ENCODE peak calls at places on chromosome X, in eight cellular contexts. One of them, this sample, is unnamed.

GRCh38 chrX:41381685-41382084 is 47.7 kb downstream of the DDX3X start:
- DNase-seq in heart left ventricle: no peak
- DNase-seq in right lobe of liver: peak
- DNase-seq in suprapubic skin: no peak
- DNase-seq in breast epithelium: no peak
- DNase-seq in IMR-90: peak
- DNase-seq in lower leg skin: peak
- DNase-seq in GM12891: no peak
- DNase-seq in this sample: peak

GRCh38 chrX:153226344-153227190 is 47.5 kb downstream of the MAGEA1 start:
- DNase-seq in right lobe of liver: no peak
- DNase-seq in GM12891: no peak
- DNase-seq in IMR-90: peak
- DNase-seq in suprapubic skin: no peak
- DNase-seq in breast epithelium: no peak
- DNase-seq in heart left ventricle: no peak
- DNase-seq in lower leg skin: no peak
- DNase-seq in this sample: peak

GRCh38 chrX:65451663-65452062 is 82.9 kb downstream of the LAS1L start:
- DNase-seq in IMR-90: peak
- DNase-seq in right lobe of liver: no peak
- DNase-seq in GM12891: peak
- DNase-seq in suprapubic skin: no peak
- DNase-seq in lower leg skin: no peak
- DNase-seq in heart left ventricle: no peak
- DNase-seq in breast epithelium: no peak
- DNase-seq in this sample: peak

GRCh38 chrX:97096385-97096784 is 212.7 kb downstream of the RPA4 start:
- DNase-seq in suprapubic skin: no peak
- DNase-seq in IMR-90: no peak
- DNase-seq in lower leg skin: no peak
- DNase-seq in heart left ventricle: no peak
- DNase-seq in right lobe of liver: no peak
- DNase-seq in GM12891: no peak
- DNase-seq in breast epithelium: no peak
- DNase-seq in this sample: no peak

GRCh38 chrX:71859637-71860036 is 51.0 kb upstream of the NHSL2 start:
- DNase-seq in IMR-90: peak
- DNase-seq in suprapubic skin: no peak
- DNase-seq in breast epithelium: no peak
- DNase-seq in heart left ventricle: no peak
- DNase-seq in lower leg skin: no peak
- DNase-seq in GM12891: no peak
- DNase-seq in right lobe of liver: no peak
- DNase-seq in this sample: no peak

GRCh38 chrX:41526925-41527324 is 79.8 kb downstream of the NYX start:
- DNase-seq in breast epithelium: no peak
- DNase-seq in GM12891: no peak
- DNase-seq in right lobe of liver: no peak
- DNase-seq in suprapubic skin: no peak
- DNase-seq in lower leg skin: no peak
- DNase-seq in heart left ventricle: no peak
- DNase-seq in IMR-90: peak
- DNase-seq in this sample: peak

GRCh38 chrX:24506082-24506481 is 41.0 kb downstream of the PDK3 start:
- DNase-seq in heart left ventricle: no peak
- DNase-seq in lower leg skin: no peak
- DNase-seq in breast epithelium: no peak
- DNase-seq in right lobe of liver: no peak
- DNase-seq in GM12891: no peak
- DNase-seq in suprapubic skin: no peak
- DNase-seq in IMR-90: peak
- DNase-seq in this sample: peak

GRCh38 chrX:12701625-12702024 is 89.6 kb upstream of the PRPS2 start:
- DNase-seq in suprapubic skin: no peak
- DNase-seq in GM12891: peak
- DNase-seq in lower leg skin: no peak
- DNase-seq in IMR-90: peak
- DNase-seq in breast epithelium: peak
- DNase-seq in heart left ventricle: peak
- DNase-seq in right lobe of liver: no peak
- DNase-seq in this sample: peak

GRCh38 chrX:118726887-118727685 is at the start of gene IL13RA1:
- DNase-seq in IMR-90: peak
- DNase-seq in right lobe of liver: peak
- DNase-seq in lower leg skin: peak
- DNase-seq in breast epithelium: peak
- DNase-seq in GM12891: no peak
- DNase-seq in heart left ventricle: peak
- DNase-seq in suprapubic skin: peak
- DNase-seq in this sample: peak

GRCh38 chrX:153973127-153974002 is 811 bp downstream of the TMEM187 start:
- DNase-seq in breast epithelium: no peak
- DNase-seq in lower leg skin: no peak
- DNase-seq in GM12891: no peak
- DNase-seq in right lobe of liver: no peak
- DNase-seq in IMR-90: no peak
- DNase-seq in heart left ventricle: no peak
- DNase-seq in suprapubic skin: no peak
- DNase-seq in this sample: no peak

GRCh38 chrX:97159916-97160800 is 276.4 kb downstream of the RPA4 start:
- DNase-seq in suprapubic skin: no peak
- DNase-seq in right lobe of liver: no peak
- DNase-seq in heart left ventricle: no peak
- DNase-seq in GM12891: no peak
- DNase-seq in IMR-90: no peak
- DNase-seq in breast epithelium: no peak
- DNase-seq in lower leg skin: no peak
- DNase-seq in this sample: no peak

GRCh38 chrX:78652971-78653822 is 5.9 kb downstream of the RTL3 start:
- DNase-seq in right lobe of liver: no peak
- DNase-seq in suprapubic skin: no peak
- DNase-seq in IMR-90: peak
- DNase-seq in lower leg skin: no peak
- DNase-seq in breast epithelium: no peak
- DNase-seq in heart left ventricle: no peak
- DNase-seq in GM12891: no peak
- DNase-seq in this sample: no peak

GRCh38 chrX:66110112-66110511 is 53.9 kb upstream of the HEPH start:
- DNase-seq in breast epithelium: no peak
- DNase-seq in suprapubic skin: no peak
- DNase-seq in IMR-90: peak
- DNase-seq in GM12891: no peak
- DNase-seq in heart left ventricle: peak
- DNase-seq in lower leg skin: no peak
- DNase-seq in right lobe of liver: no peak
- DNase-seq in this sample: peak

GRCh38 chrX:109374276-109374960 is 107.5 kb downstream of the GUCY2F start:
- DNase-seq in IMR-90: no peak
- DNase-seq in breast epithelium: no peak
- DNase-seq in GM12891: no peak
- DNase-seq in right lobe of liver: no peak
- DNase-seq in heart left ventricle: no peak
- DNase-seq in lower leg skin: no peak
- DNase-seq in suprapubic skin: no peak
- DNase-seq in this sample: no peak

GRCh38 chrX:72307646-72308051 is 1.9 kb upstream of the CITED1 start:
- DNase-seq in lower leg skin: no peak
- DNase-seq in heart left ventricle: no peak
- DNase-seq in suprapubic skin: no peak
- DNase-seq in right lobe of liver: no peak
- DNase-seq in GM12891: no peak
- DNase-seq in breast epithelium: no peak
- DNase-seq in IMR-90: no peak
- DNase-seq in this sample: no peak

GRCh38 chrX:43750248-43750676 is 94.2 kb downstream of the MAOA start:
- DNase-seq in suprapubic skin: peak
- DNase-seq in heart left ventricle: peak
- DNase-seq in lower leg skin: no peak
- DNase-seq in GM12891: peak
- DNase-seq in right lobe of liver: no peak
- DNase-seq in breast epithelium: no peak
- DNase-seq in IMR-90: peak
- DNase-seq in this sample: peak

GRCh38 chrX:76428243-76429130 is 977 bp downstream of the MAGEE1 start:
- DNase-seq in IMR-90: no peak
- DNase-seq in GM12891: no peak
- DNase-seq in right lobe of liver: peak
- DNase-seq in breast epithelium: peak
- DNase-seq in lower leg skin: peak
- DNase-seq in suprapubic skin: peak
- DNase-seq in heart left ventricle: peak
- DNase-seq in this sample: no peak

GRCh38 chrX:13430136-13430827 is 110.4 kb upstream of the ATXN3L start:
- DNase-seq in right lobe of liver: no peak
- DNase-seq in suprapubic skin: no peak
- DNase-seq in IMR-90: peak
- DNase-seq in GM12891: no peak
- DNase-seq in heart left ventricle: no peak
- DNase-seq in breast epithelium: no peak
- DNase-seq in lower leg skin: no peak
- DNase-seq in this sample: no peak

GRCh38 chrX:128816919-128817318 is 706.4 kb downstream of the SMARCA1 start:
- DNase-seq in GM12891: no peak
- DNase-seq in lower leg skin: no peak
- DNase-seq in suprapubic skin: no peak
- DNase-seq in heart left ventricle: no peak
- DNase-seq in IMR-90: no peak
- DNase-seq in right lobe of liver: no peak
- DNase-seq in breast epithelium: no peak
- DNase-seq in this sample: peak

GRCh38 chrX:96611619-96612362 is 72.9 kb upstream of the DIAPH2 start:
- DNase-seq in suprapubic skin: no peak
- DNase-seq in GM12891: no peak
- DNase-seq in breast epithelium: no peak
- DNase-seq in IMR-90: peak
- DNase-seq in right lobe of liver: no peak
- DNase-seq in lower leg skin: no peak
- DNase-seq in heart left ventricle: no peak
- DNase-seq in this sample: no peak

GRCh38 chrX:2689773-2690666 is 1.1 kb upstream of the CD99 start:
- DNase-seq in lower leg skin: peak
- DNase-seq in breast epithelium: no peak
- DNase-seq in GM12891: no peak
- DNase-seq in suprapubic skin: no peak
- DNase-seq in right lobe of liver: peak
- DNase-seq in IMR-90: no peak
- DNase-seq in heart left ventricle: no peak
- DNase-seq in this sample: no peak
- TF ChIP-seq POLR2A in lower leg skin: no peak
- TF ChIP-seq POLR2A in breast epithelium: no peak
- TF ChIP-seq POLR2A in GM12891: no peak
- TF ChIP-seq POLR2A in suprapubic skin: no peak
- TF ChIP-seq POLR2A in right lobe of liver: no peak
- TF ChIP-seq POLR2A in IMR-90: no peak
- TF ChIP-seq POLR2A in heart left ventricle: no peak
- TF ChIP-seq POLR2A in this sample: no peak

GRCh38 chrX:49269768-49270248 is at the start of gene PPP1R3F:
- DNase-seq in right lobe of liver: no peak
- DNase-seq in heart left ventricle: no peak
- DNase-seq in breast epithelium: no peak
- DNase-seq in lower leg skin: no peak
- DNase-seq in suprapubic skin: no peak
- DNase-seq in GM12891: no peak
- DNase-seq in IMR-90: no peak
- DNase-seq in this sample: no peak
- TF ChIP-seq POLR2A in right lobe of liver: peak
- TF ChIP-seq POLR2A in heart left ventricle: no peak
- TF ChIP-seq POLR2A in breast epithelium: no peak
- TF ChIP-seq POLR2A in lower leg skin: no peak
- TF ChIP-seq POLR2A in suprapubic skin: peak
- TF ChIP-seq POLR2A in GM12891: no peak
- TF ChIP-seq POLR2A in IMR-90: peak
- TF ChIP-seq POLR2A in this sample: peak

DNA sequence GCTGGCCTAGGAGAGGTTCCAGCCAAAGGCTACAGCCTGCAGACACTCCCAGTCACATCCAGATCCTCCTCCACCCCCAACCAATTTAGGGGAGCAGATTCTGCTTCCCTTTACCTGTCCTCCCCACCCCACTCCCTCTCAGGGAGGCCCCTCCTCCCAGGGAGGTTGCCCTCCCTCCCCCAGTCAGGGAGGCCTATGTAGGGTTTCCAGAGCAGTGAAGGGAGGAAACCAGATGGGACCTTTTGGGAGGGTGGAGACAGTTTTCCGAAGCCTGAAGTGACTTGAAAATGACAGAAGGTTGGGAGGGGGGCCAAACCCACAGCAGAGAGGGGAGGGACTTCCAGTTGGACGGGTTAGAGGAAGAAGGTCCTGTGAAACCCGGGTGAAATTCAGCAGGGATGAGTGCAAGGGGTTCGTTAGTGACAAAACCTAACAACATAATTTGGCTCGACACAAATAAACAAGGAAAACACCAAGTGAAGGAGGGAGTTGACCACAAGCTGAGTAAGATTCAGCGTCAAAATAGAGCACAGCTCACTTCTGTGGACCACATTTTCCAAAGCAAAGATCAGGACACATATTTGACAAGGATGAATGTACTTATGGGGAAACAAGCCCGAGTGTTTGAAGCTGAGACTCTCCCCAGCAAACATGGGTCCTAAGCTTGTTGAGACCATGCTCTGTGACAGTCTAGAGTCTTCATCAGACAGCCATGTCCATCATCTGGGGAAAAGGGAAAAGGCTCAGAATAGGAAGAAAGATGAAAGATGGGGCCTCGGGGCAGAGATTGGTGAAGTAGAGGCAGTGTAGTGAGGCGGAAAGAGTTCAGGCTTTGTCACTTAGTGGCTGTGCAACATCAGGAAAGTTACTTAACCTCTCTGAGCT is 46.4 kb downstream of the PRPS1 start:
- DNase-seq in lower leg skin: peak
- DNase-seq in suprapubic skin: peak
- DNase-seq in right lobe of liver: no peak
- DNase-seq in heart left ventricle: peak
- DNase-seq in breast epithelium: peak
- DNase-seq in GM12891: no peak
- DNase-seq in IMR-90: no peak
- DNase-seq in this sample: no peak
- TF ChIP-seq POLR2A in lower leg skin: no peak
- TF ChIP-seq POLR2A in suprapubic skin: peak
- TF ChIP-seq POLR2A in right lobe of liver: no peak
- TF ChIP-seq POLR2A in heart left ventricle: no peak
- TF ChIP-seq POLR2A in breast epithelium: no peak
- TF ChIP-seq POLR2A in GM12891: no peak
- TF ChIP-seq POLR2A in IMR-90: no peak
- TF ChIP-seq POLR2A in this sample: no peak

DNA sequence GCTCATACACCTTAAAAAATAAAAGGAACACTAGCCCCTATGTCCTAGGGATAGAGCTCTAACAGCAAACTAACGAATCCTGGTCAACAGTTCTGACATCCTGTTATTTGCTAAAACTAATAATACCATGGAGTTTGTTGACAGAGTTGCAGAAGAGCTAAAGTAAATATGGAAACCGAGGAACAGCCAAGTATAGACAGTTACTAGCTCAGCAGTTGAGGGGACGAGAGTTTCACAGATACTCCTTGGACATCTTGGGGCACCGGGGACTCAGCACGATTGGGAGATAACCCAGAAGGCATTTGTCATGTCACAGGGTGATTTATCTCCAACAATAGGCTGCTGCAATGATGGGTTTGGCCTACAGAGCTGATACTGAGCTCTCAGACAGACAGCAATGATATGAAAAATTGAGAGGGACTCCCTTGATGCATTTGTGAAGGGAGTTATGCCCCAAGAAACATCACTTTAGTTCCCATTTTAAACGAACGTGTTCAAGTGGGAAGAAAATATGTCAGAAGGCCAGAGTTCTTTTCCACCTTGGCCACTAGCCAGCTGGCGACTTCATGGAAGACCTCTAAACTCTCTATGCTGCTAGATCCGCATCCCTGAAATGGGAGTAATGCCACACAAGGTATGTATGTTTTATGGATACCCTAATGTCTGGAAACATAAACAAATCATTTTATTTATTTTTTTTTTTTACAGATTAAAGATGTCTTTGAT is 48.6 kb downstream of the TSC22D3 start:
- DNase-seq in GM12891: no peak
- DNase-seq in lower leg skin: no peak
- DNase-seq in IMR-90: no peak
- DNase-seq in breast epithelium: no peak
- DNase-seq in suprapubic skin: no peak
- DNase-seq in heart left ventricle: no peak
- DNase-seq in right lobe of liver: no peak
- DNase-seq in this sample: no peak
- TF ChIP-seq POLR2A in GM12891: no peak
- TF ChIP-seq POLR2A in lower leg skin: no peak
- TF ChIP-seq POLR2A in IMR-90: no peak
- TF ChIP-seq POLR2A in breast epithelium: no peak
- TF ChIP-seq POLR2A in suprapubic skin: no peak
- TF ChIP-seq POLR2A in heart left ventricle: no peak
- TF ChIP-seq POLR2A in right lobe of liver: no peak
- TF ChIP-seq POLR2A in this sample: no peak